ENCODE peak calls at places on chromosomes 13 and 19, in five cellular contexts. E is breast epithelium, S is Peyer's patch, P is uterus, F is testis. U is an unnamed sample.
A peak's percentile ranks its signal among the peaks of the same experiment; 100 is the strongest.

GRCh38 chr13:84760956-84761355 is 878.7 kb upstream of the SLITRK1 start:
- DNase-seq in E (no peak), S (no peak), P (no peak), F (no peak), U (no peak)

GRCh38 chr13:20580257-20580656 is 13.3 kb downstream of the IFT88 start:
- DNase-seq in E (no peak), S (peak; percentile 62), P (no peak), F (no peak), U (no peak)

GRCh38 chr13:73702419-73703071 is 431.7 kb downstream of the KLF12 start:
- DNase-seq in E (no peak), S (no peak), P (no peak), F (no peak), U (no peak)

GRCh38 chr13:102817907-102818306 is 19.0 kb downstream of the BIVM start:
- DNase-seq in E (no peak), S (no peak), P (no peak), F (no peak), U (no peak)

GRCh38 chr13:29925457-29925856 is 75.0 kb upstream of the UBL3 start:
- DNase-seq in E (peak; percentile 72), S (peak; percentile 74), P (peak; percentile 73), F (peak; percentile 60), U (peak; percentile 77)

GRCh38 chr13:51494151-51494550 is 41.3 kb upstream of the INTS6 start:
- DNase-seq in E (no peak), S (no peak), P (no peak), F (no peak), U (no peak)

GRCh38 chr19:51440846-51441409 is 17.3 kb downstream of the SIGLEC8 start:
- DNase-seq in E (no peak), S (no peak), P (no peak), F (peak; percentile 59), U (peak; percentile 62)

GRCh38 chr13:93945621-93946020 is 533.9 kb downstream of the DCT start:
- DNase-seq in E (no peak), S (no peak), P (no peak), F (no peak), U (no peak)

GRCh38 chr19:19475845-19476828 is 39.2 kb downstream of the TSSK6 start:
- DNase-seq in E (no peak), S (no peak), P (no peak), F (no peak), U (no peak)

GRCh38 chr13:44904982-44905381 is 84.3 kb downstream of the NUFIP1 start:
- DNase-seq in E (no peak), S (peak; percentile 56), P (peak; percentile 75), F (peak; percentile 75), U (no peak)

GRCh38 chr13:35789335-35790166 is 313.1 kb upstream of the MAB21L1 start:
- DNase-seq in E (no peak), S (no peak), P (no peak), F (no peak), U (peak; percentile 51)

GRCh38 chr19:51421229-51422052 is 4.0 kb upstream of the SIGLEC10 start:
- DNase-seq in E (no peak), S (no peak), P (no peak), F (no peak), U (peak; percentile 47)

GRCh38 chr19:52492201-52492960 is 35.1 kb upstream of the ZNF808 start:
- DNase-seq in E (no peak), S (no peak), P (peak; percentile 20), F (peak; percentile 72), U (no peak)

GRCh38 chr19:45716314-45717130 is 14.2 kb downstream of the FBXO46 start:
- DNase-seq in E (peak; percentile 63), S (no peak), P (peak; percentile 22), F (peak; percentile 43), U (peak; percentile 9)

GRCh38 chr13:75395901-75396300 is 86.1 kb downstream of the TBC1D4 start:
- DNase-seq in E (no peak), S (no peak), P (no peak), F (no peak), U (no peak)

GRCh38 chr13:94228781-94229180 is 250.7 kb downstream of the DCT start:
- DNase-seq in E (no peak), S (no peak), P (no peak), F (no peak), U (no peak)

GRCh38 chr13:65725001-65725400 is 1505.1 kb downstream of the PCDH9 start:
- DNase-seq in E (no peak), S (no peak), P (no peak), F (no peak), U (no peak)

GRCh38 chr19:12611361-12611699 is 610 bp downstream of the ZNF791 start:
- DNase-seq in E (peak; percentile 75), S (peak; percentile 79), P (peak; percentile 66), F (peak; percentile 83), U (no peak)

GRCh38 chr13:51785592-51786424 is 18.2 kb downstream of the DHRS12 start:
- DNase-seq in E (no peak), S (peak; percentile 61), P (peak; percentile 57), F (peak; percentile 70), U (peak; percentile 31)

GRCh38 chr13:63463782-63464610 is 2048.3 kb upstream of the PCDH20 start:
- DNase-seq in E (no peak), S (no peak), P (no peak), F (no peak), U (no peak)

GRCh38 chr19:17579523-17580244 is 24.2 kb downstream of the COLGALT1 start:
- DNase-seq in E (no peak), S (peak; percentile 74), P (peak; percentile 68), F (peak; percentile 66), U (peak; percentile 63)

GRCh38 chr19:37654525-37654832 is 786 bp downstream of the ZFP30 start:
- DNase-seq in E (no peak), S (no peak), P (no peak), F (no peak), U (peak; percentile 63)

GRCh38 chr19:3774621-3775373 is 2.8 kb upstream of the RAX2 start:
- DNase-seq in E (no peak), S (no peak), P (no peak), F (no peak), U (no peak)

GRCh38 chr19:12834418-12834943 is at the start of gene RTBDN:
- DNase-seq in E (no peak), S (no peak), P (no peak), F (no peak), U (no peak)

GRCh38 chr13:41919741-41920487 is 41.0 kb downstream of the VWA8 start:
- DNase-seq in E (no peak), S (no peak), P (no peak), F (no peak), U (no peak)
- TF ChIP-seq POLR2A in E (no peak), S (no peak), P (no peak), F (no peak), U (no peak)

DNA sequence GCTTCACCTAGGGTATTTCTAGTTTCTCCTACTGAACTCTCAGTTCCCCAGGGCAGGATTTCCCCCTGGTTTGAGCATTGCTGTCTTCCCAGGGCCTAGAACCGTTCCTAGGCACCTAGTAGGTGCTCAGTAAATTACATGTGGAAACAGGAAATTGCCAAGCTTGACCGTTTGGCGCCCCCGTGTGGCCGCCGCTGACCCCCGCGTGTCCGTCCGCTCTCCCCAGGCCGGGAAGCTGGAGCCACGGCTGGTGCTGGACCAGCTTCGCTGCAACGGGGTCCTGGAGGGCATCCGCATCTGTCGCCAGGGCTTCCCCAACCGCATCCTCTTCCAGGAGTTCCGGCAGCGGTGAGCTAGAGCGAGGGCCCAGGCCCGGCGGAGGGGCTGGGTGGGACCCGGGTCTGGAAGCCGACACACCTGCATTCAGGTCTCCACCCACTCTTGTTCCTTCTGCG is 55.5 kb downstream of the MYH14 start:
- DNase-seq in E (no peak), S (no peak), P (no peak), F (peak; percentile 62), U (peak; percentile 52)
- TF ChIP-seq CTCF in E (no peak), S (peak; percentile 44), P (no peak), F (peak; percentile 6), U (peak; percentile 66)

GRCh38 chr19:56110515-56111448 is 10.3 kb downstream of the ZNF787 start:
- DNase-seq in E (no peak), S (no peak), P (no peak), F (peak; percentile 84), U (no peak)
- H3K4me3 ChIP-seq in E (no peak overlapping the region), S (peak overlapping the region; percentile 24), P (no peak overlapping the region), F (no peak overlapping the region), U (no peak overlapping the region)

DNA sequence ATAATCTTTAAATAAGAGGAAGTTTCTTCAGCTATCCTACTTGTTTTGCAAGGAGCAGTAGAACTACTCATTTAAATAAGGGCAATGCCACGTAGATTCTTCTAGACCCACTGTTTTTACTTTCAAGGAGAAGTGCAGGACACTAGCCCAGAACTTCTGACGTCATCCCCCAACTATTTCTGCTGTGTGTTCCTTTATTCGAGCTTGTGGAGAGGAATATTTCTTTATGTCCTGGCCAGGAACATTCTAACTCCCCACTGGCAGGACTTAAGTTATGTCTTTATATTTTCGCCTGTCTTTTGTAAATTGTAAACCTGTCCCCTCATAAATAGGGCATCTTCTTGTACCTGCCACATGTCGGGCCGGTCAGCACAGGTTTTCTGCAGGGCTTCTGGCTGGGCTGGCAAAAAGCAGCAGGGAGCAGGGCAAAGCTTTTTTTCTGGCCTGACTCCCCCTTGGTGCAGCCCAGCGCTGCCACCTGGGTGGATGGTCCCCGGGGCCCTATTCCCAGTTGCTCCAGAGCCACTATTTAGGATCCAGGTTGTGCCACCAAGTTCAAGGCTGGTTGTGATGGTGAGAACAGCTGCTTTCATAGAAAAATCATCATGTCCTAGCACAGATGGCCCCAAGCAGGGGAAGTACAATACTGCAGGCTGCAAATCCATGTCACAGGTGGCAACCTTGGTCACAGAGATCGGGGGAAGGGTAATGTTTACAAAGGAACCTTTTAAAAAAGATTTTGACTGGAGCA is 1.8 kb downstream of the MBNL2 start:
- DNase-seq in E (no peak), S (peak; percentile 80), P (peak; percentile 54), F (peak; percentile 86), U (peak; percentile 75)
- TF ChIP-seq POLR2A in E (peak; percentile 31), S (no peak), P (peak; percentile 73), F (no peak), U (no peak)

DNA sequence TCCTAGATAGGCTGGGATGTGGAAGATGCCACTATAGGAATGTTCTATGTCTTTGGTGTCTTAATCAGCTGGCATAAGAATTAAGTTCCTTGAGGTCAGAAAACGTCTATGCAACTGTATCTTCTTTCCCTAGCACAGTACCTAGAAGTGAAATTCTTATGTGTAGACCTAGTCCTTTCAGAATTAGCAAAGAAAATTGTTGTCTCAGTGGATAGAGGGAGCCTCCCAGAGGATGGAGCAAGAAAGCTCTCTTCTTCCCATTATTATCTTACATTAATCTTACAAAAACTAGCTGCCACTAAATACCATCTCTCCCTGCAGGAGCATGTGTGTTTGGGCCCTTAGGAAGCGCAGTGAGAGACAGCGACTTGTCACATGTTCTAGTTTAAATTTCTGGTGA is 11.6 kb downstream of the CLDN10 start:
- DNase-seq in E (no peak), S (no peak), P (no peak), F (no peak), U (no peak)
- TF ChIP-seq CTCF in E (no peak), S (no peak), P (no peak), F (no peak), U (no peak)

GRCh38 chr13:21672811-21673591 is 2.1 kb downstream of the FGF9 start:
- DNase-seq in E (no peak), S (no peak), P (no peak), F (no peak), U (no peak)
- H3K4me3 ChIP-seq in E (peak overlapping the region; percentile 65), S (peak overlapping the region; percentile 59), P (peak overlapping the region; percentile 31), F (peak overlapping the region; percentile 51), U (no peak overlapping the region)